ENCODE peak calls at places on chromosomes 11 and 22, in nine cellular contexts. One of them, this sample, is unnamed.
A peak's percentile ranks its signal among the peaks of the same experiment; 100 is the strongest.

GRCh38 chr11:45000918-45001317 is 50.2 kb upstream of the TP53I11 start:
- DNase-seq in CD8-positive, alpha-beta T cell: no peak
- DNase-seq in AG09309: no peak
- DNase-seq in dorsolateral prefrontal cortex: no peak
- DNase-seq in mesothelial cell of epicardium: no peak
- DNase-seq in upper lobe of left lung: no peak
- DNase-seq in astrocyte of the spinal cord: no peak
- DNase-seq in lower leg skin: no peak
- DNase-seq in fibroblast of lung: no peak
- DNase-seq in this sample: peak; percentile 51

GRCh38 chr22:26364066-26365015 is 64.7 kb upstream of the ASPHD2 start:
- DNase-seq in fibroblast of lung: peak; percentile 77
- DNase-seq in lower leg skin: peak; percentile 43
- DNase-seq in dorsolateral prefrontal cortex: peak; percentile 64
- DNase-seq in mesothelial cell of epicardium: peak; percentile 57
- DNase-seq in astrocyte of the spinal cord: peak; percentile 76
- DNase-seq in upper lobe of left lung: no peak
- DNase-seq in AG09309: peak; percentile 55
- DNase-seq in CD8-positive, alpha-beta T cell: peak; percentile 12
- DNase-seq in this sample: no peak

GRCh38 chr11:77014669-77015068 is 19.5 kb upstream of the B3GNT6 start:
- DNase-seq in fibroblast of lung: no peak
- DNase-seq in lower leg skin: no peak
- DNase-seq in astrocyte of the spinal cord: no peak
- DNase-seq in dorsolateral prefrontal cortex: no peak
- DNase-seq in mesothelial cell of epicardium: no peak
- DNase-seq in CD8-positive, alpha-beta T cell: no peak
- DNase-seq in AG09309: no peak
- DNase-seq in upper lobe of left lung: no peak
- DNase-seq in this sample: no peak

GRCh38 chr11:19978668-19979518 is 181.4 kb downstream of the DBX1 start:
- DNase-seq in mesothelial cell of epicardium: no peak
- DNase-seq in upper lobe of left lung: no peak
- DNase-seq in lower leg skin: no peak
- DNase-seq in fibroblast of lung: peak; percentile 88
- DNase-seq in astrocyte of the spinal cord: peak; percentile 95
- DNase-seq in dorsolateral prefrontal cortex: no peak
- DNase-seq in AG09309: peak; percentile 64
- DNase-seq in CD8-positive, alpha-beta T cell: no peak
- DNase-seq in this sample: no peak

GRCh38 chr11:114447892-114448291 is 8.6 kb downstream of the REXO2 start:
- DNase-seq in AG09309: peak; percentile 73
- DNase-seq in upper lobe of left lung: no peak
- DNase-seq in fibroblast of lung: peak; percentile 65
- DNase-seq in astrocyte of the spinal cord: peak; percentile 58
- DNase-seq in dorsolateral prefrontal cortex: no peak
- DNase-seq in mesothelial cell of epicardium: no peak
- DNase-seq in lower leg skin: no peak
- DNase-seq in CD8-positive, alpha-beta T cell: no peak
- DNase-seq in this sample: no peak

GRCh38 chr22:30245985-30246901 is at the start of gene LIF:
- DNase-seq in fibroblast of lung: peak; percentile 82
- DNase-seq in AG09309: no peak
- DNase-seq in upper lobe of left lung: peak; percentile 89
- DNase-seq in astrocyte of the spinal cord: peak; percentile 82
- DNase-seq in dorsolateral prefrontal cortex: no peak
- DNase-seq in lower leg skin: no peak
- DNase-seq in CD8-positive, alpha-beta T cell: peak; percentile 34
- DNase-seq in mesothelial cell of epicardium: peak; percentile 55
- DNase-seq in this sample: no peak

GRCh38 chr11:108218455-108218854 is 4.0 kb downstream of the NPAT start:
- DNase-seq in astrocyte of the spinal cord: peak; percentile 16
- DNase-seq in mesothelial cell of epicardium: no peak
- DNase-seq in lower leg skin: no peak
- DNase-seq in CD8-positive, alpha-beta T cell: no peak
- DNase-seq in fibroblast of lung: peak; percentile 19
- DNase-seq in AG09309: no peak
- DNase-seq in upper lobe of left lung: no peak
- DNase-seq in dorsolateral prefrontal cortex: no peak
- DNase-seq in this sample: no peak

GRCh38 chr11:36165638-36166389 is 123.4 kb downstream of the COMMD9 start:
- DNase-seq in dorsolateral prefrontal cortex: no peak
- DNase-seq in lower leg skin: no peak
- DNase-seq in mesothelial cell of epicardium: no peak
- DNase-seq in upper lobe of left lung: no peak
- DNase-seq in AG09309: no peak
- DNase-seq in astrocyte of the spinal cord: no peak
- DNase-seq in CD8-positive, alpha-beta T cell: no peak
- DNase-seq in fibroblast of lung: no peak
- DNase-seq in this sample: no peak

GRCh38 chr22:50255607-50256006 is 4.5 kb upstream of the HDAC10 start:
- DNase-seq in upper lobe of left lung: peak; percentile 56
- DNase-seq in mesothelial cell of epicardium: no peak
- DNase-seq in lower leg skin: no peak
- DNase-seq in dorsolateral prefrontal cortex: no peak
- DNase-seq in fibroblast of lung: no peak
- DNase-seq in astrocyte of the spinal cord: no peak
- DNase-seq in AG09309: no peak
- DNase-seq in CD8-positive, alpha-beta T cell: no peak
- DNase-seq in this sample: no peak

GRCh38 chr11:102279641-102280170 is 37.6 kb upstream of the BIRC3 start:
- DNase-seq in AG09309: peak; percentile 43
- DNase-seq in fibroblast of lung: peak; percentile 62
- DNase-seq in dorsolateral prefrontal cortex: no peak
- DNase-seq in mesothelial cell of epicardium: no peak
- DNase-seq in astrocyte of the spinal cord: peak; percentile 78
- DNase-seq in lower leg skin: peak; percentile 68
- DNase-seq in CD8-positive, alpha-beta T cell: no peak
- DNase-seq in upper lobe of left lung: no peak
- DNase-seq in this sample: no peak

GRCh38 chr22:24389680-24390079 is 37.7 kb upstream of the ADORA2A start:
- DNase-seq in mesothelial cell of epicardium: no peak
- DNase-seq in upper lobe of left lung: no peak
- DNase-seq in fibroblast of lung: no peak
- DNase-seq in dorsolateral prefrontal cortex: no peak
- DNase-seq in lower leg skin: no peak
- DNase-seq in AG09309: no peak
- DNase-seq in CD8-positive, alpha-beta T cell: no peak
- DNase-seq in astrocyte of the spinal cord: no peak
- DNase-seq in this sample: no peak

GRCh38 chr22:46578824-46579561 is 41.2 kb upstream of the GRAMD4 start:
- DNase-seq in lower leg skin: no peak
- DNase-seq in upper lobe of left lung: peak; percentile 83
- DNase-seq in astrocyte of the spinal cord: peak; percentile 39
- DNase-seq in mesothelial cell of epicardium: no peak
- DNase-seq in fibroblast of lung: peak; percentile 37
- DNase-seq in CD8-positive, alpha-beta T cell: no peak
- DNase-seq in dorsolateral prefrontal cortex: peak; percentile 44
- DNase-seq in AG09309: no peak
- DNase-seq in this sample: no peak

GRCh38 chr11:26842883-26843282 is 121.0 kb upstream of the SLC5A12 start:
- DNase-seq in AG09309: no peak
- DNase-seq in mesothelial cell of epicardium: no peak
- DNase-seq in astrocyte of the spinal cord: peak; percentile 48
- DNase-seq in dorsolateral prefrontal cortex: no peak
- DNase-seq in upper lobe of left lung: no peak
- DNase-seq in fibroblast of lung: peak; percentile 58
- DNase-seq in CD8-positive, alpha-beta T cell: no peak
- DNase-seq in lower leg skin: no peak
- DNase-seq in this sample: no peak

GRCh38 chr22:48510599-48510998 is 1317.1 kb downstream of the BRD1 start:
- DNase-seq in fibroblast of lung: no peak
- DNase-seq in lower leg skin: no peak
- DNase-seq in astrocyte of the spinal cord: no peak
- DNase-seq in upper lobe of left lung: no peak
- DNase-seq in CD8-positive, alpha-beta T cell: no peak
- DNase-seq in AG09309: no peak
- DNase-seq in dorsolateral prefrontal cortex: no peak
- DNase-seq in mesothelial cell of epicardium: no peak
- DNase-seq in this sample: no peak

GRCh38 chr11:115515647-115516046 is 11.4 kb upstream of the CADM1 start:
- DNase-seq in fibroblast of lung: no peak
- DNase-seq in upper lobe of left lung: no peak
- DNase-seq in mesothelial cell of epicardium: no peak
- DNase-seq in lower leg skin: no peak
- DNase-seq in AG09309: no peak
- DNase-seq in CD8-positive, alpha-beta T cell: no peak
- DNase-seq in astrocyte of the spinal cord: no peak
- DNase-seq in dorsolateral prefrontal cortex: no peak
- DNase-seq in this sample: no peak

DNA sequence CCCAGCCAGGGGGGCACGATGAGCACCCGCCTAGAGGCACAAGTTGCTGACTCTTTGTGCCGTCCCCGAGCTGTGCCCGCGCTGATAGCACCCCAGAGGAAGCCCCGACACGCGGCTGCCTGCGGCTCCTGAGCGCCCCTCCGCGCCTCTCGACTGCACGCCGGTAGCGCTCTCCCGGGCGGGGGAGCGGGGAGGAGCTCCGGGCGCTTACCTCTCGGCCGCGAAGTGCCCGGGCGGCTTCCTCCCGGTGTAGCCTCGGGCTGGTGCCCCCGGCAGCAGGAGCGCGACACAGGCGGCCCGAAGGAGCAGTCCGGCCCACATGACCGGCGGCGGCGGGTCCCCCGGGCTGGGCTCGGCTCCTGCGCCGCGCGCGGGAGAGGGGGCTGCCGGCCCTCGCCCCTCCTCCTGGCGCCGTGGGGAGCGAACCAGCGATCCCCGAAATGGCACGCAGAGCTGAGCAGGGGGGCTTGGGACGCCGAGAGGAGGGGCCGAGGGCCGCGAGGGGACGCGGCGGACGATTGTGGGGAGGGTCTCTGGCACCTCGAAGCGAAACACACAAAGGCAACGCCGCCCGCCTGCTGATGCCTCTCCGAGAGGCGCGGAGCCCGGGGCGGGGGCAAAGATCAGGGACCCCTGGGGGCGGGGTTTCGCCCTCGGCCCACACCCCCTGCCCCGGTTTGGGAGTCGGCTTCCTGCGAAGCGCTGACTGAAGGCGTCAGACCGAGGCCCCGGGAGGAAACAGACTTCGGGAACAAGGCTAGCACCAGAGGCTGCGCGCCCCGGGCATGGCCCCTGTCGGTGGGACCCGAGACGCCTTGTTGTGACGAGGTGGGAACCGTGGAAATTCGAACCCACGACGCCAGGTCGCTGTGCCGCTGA is at the start of gene VWCE:
- DNase-seq in lower leg skin: no peak
- DNase-seq in dorsolateral prefrontal cortex: no peak
- DNase-seq in CD8-positive, alpha-beta T cell: peak; percentile 58
- DNase-seq in astrocyte of the spinal cord: peak; percentile 35
- DNase-seq in fibroblast of lung: peak; percentile 49
- DNase-seq in mesothelial cell of epicardium: peak; percentile 73
- DNase-seq in upper lobe of left lung: peak; percentile 91
- DNase-seq in AG09309: no peak
- DNase-seq in this sample: peak; percentile 78
- TF ChIP-seq CTCF in lower leg skin: no peak
- TF ChIP-seq CTCF in dorsolateral prefrontal cortex: no peak
- TF ChIP-seq CTCF in CD8-positive, alpha-beta T cell: no peak
- TF ChIP-seq CTCF in astrocyte of the spinal cord: peak; percentile 27
- TF ChIP-seq CTCF in fibroblast of lung: peak; percentile 39
- TF ChIP-seq CTCF in mesothelial cell of epicardium: no peak
- TF ChIP-seq CTCF in upper lobe of left lung: no peak
- TF ChIP-seq CTCF in AG09309: peak; percentile 35
- TF ChIP-seq CTCF in this sample: peak; percentile 39

GRCh38 chr11:118790357-118791014 is 478 bp downstream of the DDX6 start:
- DNase-seq in lower leg skin: peak; percentile 48
- DNase-seq in CD8-positive, alpha-beta T cell: peak; percentile 51
- DNase-seq in fibroblast of lung: peak; percentile 57
- DNase-seq in AG09309: peak; percentile 18
- DNase-seq in astrocyte of the spinal cord: peak; percentile 71
- DNase-seq in dorsolateral prefrontal cortex: peak; percentile 84
- DNase-seq in upper lobe of left lung: no peak
- DNase-seq in mesothelial cell of epicardium: no peak
- DNase-seq in this sample: no peak
- TF ChIP-seq CTCF in lower leg skin: no peak
- TF ChIP-seq CTCF in CD8-positive, alpha-beta T cell: peak; percentile 43
- TF ChIP-seq CTCF in fibroblast of lung: peak; percentile 57
- TF ChIP-seq CTCF in AG09309: peak; percentile 57
- TF ChIP-seq CTCF in astrocyte of the spinal cord: peak; percentile 64
- TF ChIP-seq CTCF in dorsolateral prefrontal cortex: peak; percentile 38
- TF ChIP-seq CTCF in upper lobe of left lung: no peak
- TF ChIP-seq CTCF in mesothelial cell of epicardium: no peak
- TF ChIP-seq CTCF in this sample: peak; percentile 63

GRCh38 chr11:130980463-130980862 is 64.2 kb upstream of the SNX19 start:
- DNase-seq in astrocyte of the spinal cord: no peak
- DNase-seq in upper lobe of left lung: no peak
- DNase-seq in lower leg skin: no peak
- DNase-seq in fibroblast of lung: no peak
- DNase-seq in CD8-positive, alpha-beta T cell: no peak
- DNase-seq in dorsolateral prefrontal cortex: no peak
- DNase-seq in mesothelial cell of epicardium: no peak
- DNase-seq in AG09309: no peak
- DNase-seq in this sample: no peak

DNA sequence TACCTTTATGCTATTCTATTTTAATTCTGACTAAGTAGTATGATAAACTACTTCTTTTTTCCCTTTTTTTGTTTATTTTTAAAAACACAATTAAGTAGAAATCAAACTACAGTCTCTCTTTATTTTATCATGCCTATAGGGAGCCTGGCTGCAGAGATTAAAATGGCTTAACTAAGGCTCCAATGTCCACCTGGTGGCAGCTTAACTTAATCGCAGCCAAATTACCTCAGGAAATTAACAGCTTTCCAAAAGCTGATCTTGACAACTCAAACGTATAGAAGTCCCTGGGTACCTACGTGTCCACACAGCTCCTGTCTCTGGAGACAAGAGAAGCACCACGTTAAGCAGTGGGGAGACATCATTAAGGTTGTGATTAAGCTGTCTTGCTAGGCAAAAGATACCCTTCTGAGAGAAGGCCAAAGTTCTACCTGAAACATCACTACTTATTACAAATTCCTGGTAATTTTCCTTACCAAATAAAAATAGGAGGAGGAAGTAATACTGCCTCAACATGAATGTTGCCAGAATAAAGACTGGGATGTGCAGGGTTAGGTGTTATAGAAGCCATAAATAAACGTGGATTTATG is 63.2 kb upstream of the SNX19 start:
- DNase-seq in astrocyte of the spinal cord: peak; percentile 39
- DNase-seq in AG09309: peak; percentile 17
- DNase-seq in upper lobe of left lung: no peak
- DNase-seq in dorsolateral prefrontal cortex: no peak
- DNase-seq in mesothelial cell of epicardium: no peak
- DNase-seq in CD8-positive, alpha-beta T cell: no peak
- DNase-seq in lower leg skin: no peak
- DNase-seq in fibroblast of lung: peak; percentile 34
- DNase-seq in this sample: no peak
- TF ChIP-seq CTCF in astrocyte of the spinal cord: peak; percentile 63
- TF ChIP-seq CTCF in AG09309: peak; percentile 60
- TF ChIP-seq CTCF in upper lobe of left lung: no peak
- TF ChIP-seq CTCF in dorsolateral prefrontal cortex: no peak
- TF ChIP-seq CTCF in mesothelial cell of epicardium: peak; percentile 32
- TF ChIP-seq CTCF in CD8-positive, alpha-beta T cell: no peak
- TF ChIP-seq CTCF in lower leg skin: no peak
- TF ChIP-seq CTCF in fibroblast of lung: peak; percentile 66
- TF ChIP-seq CTCF in this sample: peak; percentile 75

DNA sequence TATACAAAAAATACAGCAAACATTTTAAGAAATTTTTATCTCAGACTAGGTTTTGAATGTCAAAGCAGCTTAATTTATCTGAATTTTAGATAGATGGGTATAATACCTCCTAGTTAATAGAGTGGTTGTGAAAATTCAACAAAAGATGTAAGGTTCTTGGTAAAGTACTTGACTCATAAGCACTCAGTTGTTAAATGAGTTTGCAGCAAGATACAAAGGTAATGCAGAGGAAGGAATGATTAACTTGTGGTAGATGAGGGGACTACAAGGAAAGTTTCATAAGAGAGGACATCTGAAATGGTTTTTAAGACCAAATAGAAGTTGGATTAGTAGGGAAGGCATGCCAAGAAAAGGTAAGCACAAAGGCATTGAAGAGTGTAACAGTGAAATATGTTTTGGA is 37.4 kb downstream of the PPME1 start:
- DNase-seq in fibroblast of lung: no peak
- DNase-seq in lower leg skin: no peak
- DNase-seq in CD8-positive, alpha-beta T cell: no peak
- DNase-seq in AG09309: no peak
- DNase-seq in dorsolateral prefrontal cortex: no peak
- DNase-seq in upper lobe of left lung: no peak
- DNase-seq in mesothelial cell of epicardium: no peak
- DNase-seq in astrocyte of the spinal cord: no peak
- DNase-seq in this sample: no peak
- TF ChIP-seq CTCF in fibroblast of lung: no peak
- TF ChIP-seq CTCF in lower leg skin: no peak
- TF ChIP-seq CTCF in CD8-positive, alpha-beta T cell: no peak
- TF ChIP-seq CTCF in AG09309: no peak
- TF ChIP-seq CTCF in dorsolateral prefrontal cortex: no peak
- TF ChIP-seq CTCF in upper lobe of left lung: no peak
- TF ChIP-seq CTCF in mesothelial cell of epicardium: no peak
- TF ChIP-seq CTCF in astrocyte of the spinal cord: no peak
- TF ChIP-seq CTCF in this sample: no peak